ENCODE peak calls at places on chromosome 3, in six cellular contexts. H is psoas muscle, L is PC-3, V is heart right ventricle, P is IMR-90, B is A549. Z is an unnamed sample.

GRCh38 chr3:100184960-100185566 is 70.8 kb upstream of the FILIP1L start:
- DNase-seq in V (peak), B (no peak), P (no peak), L (no peak), H (no peak), Z (no peak)

GRCh38 chr3:98329392-98330124 is 24.1 kb upstream of the OR5K4 start:
- DNase-seq in V (peak), P (peak), L (peak), B (peak), H (peak), Z (peak)

GRCh38 chr3:53744351-53744750 is 101.9 kb downstream of the CHDH start:
- DNase-seq in P (no peak), L (no peak), V (no peak), B (no peak), H (no peak), Z (no peak)

GRCh38 chr3:106817706-106818105 is 559.5 kb upstream of the CCDC54 start:
- DNase-seq in B (no peak), H (no peak), L (no peak), V (no peak), P (no peak), Z (no peak)

GRCh38 chr3:9691636-9692035 is 12.0 kb upstream of the CPNE9 start:
- DNase-seq in H (no peak), V (no peak), L (no peak), B (no peak), P (no peak), Z (no peak)

GRCh38 chr3:182908471-182908870 is 71.9 kb downstream of the DCUN1D1 start:
- DNase-seq in P (peak), B (no peak), H (no peak), V (no peak), L (no peak), Z (peak)

GRCh38 chr3:71524688-71525087 is 58.8 kb downstream of the FOXP1 start:
- DNase-seq in H (no peak), B (no peak), P (no peak), L (no peak), V (no peak), Z (no peak)

GRCh38 chr3:197683191-197683590 is 53.5 kb downstream of the RUBCN start:
- DNase-seq in H (no peak), L (no peak), B (no peak), P (no peak), V (no peak), Z (no peak)

GRCh38 chr3:46675843-46676567 is 17.5 kb downstream of the ALS2CL start:
- DNase-seq in V (no peak), L (no peak), P (peak), H (no peak), B (no peak), Z (no peak)

DNA sequence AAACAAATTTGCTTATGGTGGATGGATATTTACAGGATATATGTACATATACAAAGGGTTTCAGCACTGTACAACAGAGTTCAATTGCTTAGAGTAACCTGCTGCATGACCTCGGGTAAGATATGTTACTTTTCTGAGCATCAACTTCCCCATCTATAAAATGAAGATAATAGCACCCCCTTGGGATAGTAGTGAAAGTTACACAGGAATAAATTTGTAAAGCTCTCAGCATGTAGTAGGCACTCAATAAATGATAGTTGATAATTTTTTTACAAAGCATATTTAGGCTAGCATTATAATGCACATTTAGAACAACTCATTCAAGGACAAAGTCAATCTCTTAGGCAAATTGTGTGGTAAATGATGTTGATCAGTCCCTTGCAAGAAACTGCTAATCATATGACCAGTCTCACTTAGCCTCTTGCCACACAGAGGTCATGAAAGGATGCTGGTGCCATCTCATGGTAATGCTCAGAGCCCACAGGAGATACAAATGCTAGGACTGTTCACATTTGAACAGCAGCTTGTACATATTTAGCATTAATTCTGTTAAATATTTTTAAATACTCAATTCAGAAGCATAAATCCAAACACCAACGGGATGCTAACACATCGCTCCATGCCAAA is 123.9 kb downstream of the MAGI1 start:
- DNase-seq in H (no peak), P (no peak), L (peak), V (no peak), B (no peak), Z (no peak)
- TF ChIP-seq CTCF in H (peak), P (peak), L (peak), V (no peak), B (peak), Z (peak)

GRCh38 chr3:69088033-69088432 is 3.3 kb downstream of the ARL6IP5 start:
- DNase-seq in V (no peak), P (peak), L (peak), H (no peak), B (peak), Z (no peak)

GRCh38 chr3:69084668-69085542 is at the start of gene ARL6IP5:
- DNase-seq in B (peak), H (peak), P (peak), L (peak), V (peak), Z (peak)

GRCh38 chr3:69085543-69086132 is 901 bp downstream of the ARL6IP5 start:
- DNase-seq in V (no peak), P (no peak), H (peak), L (no peak), B (no peak), Z (no peak)

GRCh38 chr3:69087030-69087791 is 2.5 kb downstream of the ARL6IP5 start:
- DNase-seq in H (no peak), V (no peak), B (no peak), P (no peak), L (no peak), Z (no peak)

DNA sequence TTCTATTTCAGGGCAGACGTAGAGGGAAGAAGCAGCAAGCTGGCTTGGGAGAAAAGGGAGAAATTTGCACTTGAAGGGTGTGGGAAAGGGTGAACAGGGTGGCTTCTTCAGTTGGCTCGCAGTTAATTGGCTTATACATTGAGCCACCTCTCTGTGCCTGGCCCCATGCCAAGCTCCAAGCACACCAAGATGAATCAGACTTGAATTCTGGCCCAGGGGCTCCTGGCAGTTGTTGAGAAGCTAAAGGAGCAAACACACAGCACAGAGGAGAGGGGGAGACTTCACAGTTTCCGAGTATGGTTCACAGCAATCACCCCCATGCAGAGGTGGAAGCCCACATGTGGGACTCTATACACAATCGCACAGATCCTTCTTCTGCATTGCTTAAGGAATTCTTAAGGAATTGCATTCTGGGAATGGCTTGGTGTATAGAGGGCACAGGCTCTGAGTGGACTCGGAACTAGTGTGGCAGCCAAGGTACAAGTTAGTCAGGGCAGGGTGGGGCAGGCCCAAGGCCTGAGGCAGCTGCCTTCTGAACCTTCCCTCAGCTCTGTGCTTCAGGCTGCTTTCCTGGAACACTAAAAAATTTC is 1.5 kb downstream of the ARL6IP5 start:
- DNase-seq in P (peak), B (peak), V (peak), H (peak), L (peak), Z (peak)
- H3K4me3 ChIP-seq in P (peak), B (peak), V (peak), H (peak), L (peak), Z (peak)

GRCh38 chr3:31971607-31972006 is 9.5 kb downstream of the OSBPL10 start:
- DNase-seq in V (no peak), L (no peak), H (no peak), B (no peak), P (no peak), Z (no peak)

GRCh38 chr3:31973837-31974236 is 7.2 kb downstream of the OSBPL10 start:
- DNase-seq in B (no peak), P (no peak), V (no peak), L (no peak), H (no peak), Z (no peak)

GRCh38 chr3:31976302-31976701 is 4.8 kb downstream of the OSBPL10 start:
- DNase-seq in P (no peak), H (no peak), B (no peak), L (no peak), V (no peak), Z (no peak)

GRCh38 chr3:31974454-31974853 is 6.6 kb downstream of the OSBPL10 start:
- DNase-seq in H (no peak), V (no peak), L (no peak), B (no peak), P (peak), Z (peak)

DNA sequence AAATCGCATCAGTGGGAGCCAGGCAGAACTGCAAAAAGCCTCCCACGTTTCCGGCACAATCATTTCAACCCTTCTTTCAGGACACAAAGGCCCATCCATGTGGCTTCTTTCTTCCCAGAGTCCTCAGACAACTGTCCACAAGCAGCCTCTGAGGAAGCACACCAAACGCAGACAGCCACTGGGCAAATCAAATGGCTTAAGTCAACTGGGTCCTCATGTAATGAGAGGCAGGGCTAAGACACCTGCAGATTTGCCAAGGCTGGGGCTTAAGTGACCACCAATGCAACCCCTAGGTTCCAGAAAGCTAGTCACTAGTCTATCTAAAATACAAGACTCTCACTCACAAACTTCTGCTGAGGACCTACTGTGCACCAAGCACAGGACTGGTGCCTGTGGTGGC is 8.0 kb downstream of the OSBPL10 start:
- DNase-seq in H (no peak), P (no peak), B (no peak), V (peak), L (no peak), Z (no peak)
- H3K27ac ChIP-seq in H (no peak), P (no peak), B (no peak), V (no peak), L (no peak), Z (no peak)

GRCh38 chr3:192566706-192567290 is 160.5 kb downstream of the FGF12 start:
- DNase-seq in B (peak), H (peak), V (peak), L (peak), P (peak), Z (peak)
- TF ChIP-seq CTCF in B (peak), H (peak), V (peak), L (peak), P (peak), Z (peak)

DNA sequence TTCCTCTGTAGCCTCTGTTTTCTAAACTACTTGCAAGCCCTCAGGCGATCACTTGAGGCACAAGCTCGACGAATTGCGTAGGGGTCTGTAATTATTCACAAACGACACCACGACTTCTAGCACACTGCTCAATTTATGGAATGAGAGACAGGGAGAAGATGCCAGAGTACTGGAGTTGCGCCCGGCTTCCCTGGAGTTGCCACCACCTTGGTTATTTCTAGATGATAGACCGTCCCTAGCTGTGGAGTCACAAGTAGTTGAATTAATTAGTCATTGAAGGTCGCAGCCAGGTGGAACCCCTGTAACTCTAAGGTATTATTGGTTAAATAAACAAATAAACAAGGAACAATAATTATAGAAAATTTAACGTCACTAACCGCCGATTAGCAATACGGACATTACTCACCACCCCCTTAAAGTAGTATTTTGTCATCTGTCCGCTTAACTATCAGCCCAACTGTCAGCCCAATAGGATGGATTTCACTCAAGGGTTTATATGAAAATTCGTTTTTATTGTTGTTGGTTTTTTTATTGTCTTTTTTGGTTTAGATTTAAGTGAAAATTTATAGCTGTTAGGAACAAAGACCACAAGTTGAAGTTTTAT is 875 bp upstream of the AZI2 start:
- DNase-seq in H (peak), P (peak), V (no peak), B (no peak), L (peak), Z (no peak)
- H3K4me3 ChIP-seq in H (peak), P (peak), V (peak), B (peak), L (peak), Z (peak)

Z was measured in AG04450.